ENCODE peak calls at places on chromosome 2, in nine cellular contexts. One of them, this sample, is unnamed.

GRCh38 chr2:85234879-85235278 is 92.9 kb downstream of the TGOLN2 start:
- DNase-seq in fibroblast of mammary gland: no peak
- DNase-seq in AG08395: no peak
- DNase-seq in mesendoderm: peak
- DNase-seq in A549: no peak
- DNase-seq in left colon: no peak
- DNase-seq in heart right ventricle: no peak
- DNase-seq in foreskin fibroblast: no peak
- DNase-seq in GM13976: no peak
- DNase-seq in this sample: no peak

GRCh38 chr2:109728809-109729208 is 65.3 kb upstream of the RGPD5 start:
- DNase-seq in A549: no peak
- DNase-seq in fibroblast of mammary gland: peak
- DNase-seq in foreskin fibroblast: peak
- DNase-seq in mesendoderm: no peak
- DNase-seq in heart right ventricle: no peak
- DNase-seq in AG08395: peak
- DNase-seq in GM13976: no peak
- DNase-seq in left colon: no peak
- DNase-seq in this sample: no peak

GRCh38 chr2:1867141-1867540 is 122.8 kb upstream of the PXDN start:
- DNase-seq in fibroblast of mammary gland: no peak
- DNase-seq in AG08395: no peak
- DNase-seq in left colon: no peak
- DNase-seq in A549: no peak
- DNase-seq in foreskin fibroblast: no peak
- DNase-seq in heart right ventricle: no peak
- DNase-seq in mesendoderm: no peak
- DNase-seq in GM13976: no peak
- DNase-seq in this sample: no peak

GRCh38 chr2:161208527-161209139 is 48.4 kb downstream of the TANK start:
- DNase-seq in AG08395: peak
- DNase-seq in foreskin fibroblast: peak
- DNase-seq in heart right ventricle: no peak
- DNase-seq in mesendoderm: peak
- DNase-seq in GM13976: no peak
- DNase-seq in A549: peak
- DNase-seq in left colon: no peak
- DNase-seq in fibroblast of mammary gland: peak
- DNase-seq in this sample: no peak

GRCh38 chr2:8125741-8126691 is 555.8 kb upstream of the ID2 start:
- DNase-seq in left colon: no peak
- DNase-seq in mesendoderm: no peak
- DNase-seq in foreskin fibroblast: peak
- DNase-seq in GM13976: no peak
- DNase-seq in heart right ventricle: peak
- DNase-seq in fibroblast of mammary gland: peak
- DNase-seq in AG08395: no peak
- DNase-seq in A549: no peak
- DNase-seq in this sample: no peak

GRCh38 chr2:168217920-168218319 is 29.5 kb downstream of the STK39 start:
- DNase-seq in fibroblast of mammary gland: no peak
- DNase-seq in GM13976: no peak
- DNase-seq in left colon: no peak
- DNase-seq in foreskin fibroblast: no peak
- DNase-seq in heart right ventricle: no peak
- DNase-seq in AG08395: no peak
- DNase-seq in mesendoderm: no peak
- DNase-seq in A549: no peak
- DNase-seq in this sample: no peak

GRCh38 chr2:46446871-46447568 is 32.3 kb upstream of the TMEM247 start:
- DNase-seq in left colon: no peak
- DNase-seq in AG08395: no peak
- DNase-seq in A549: no peak
- DNase-seq in foreskin fibroblast: peak
- DNase-seq in mesendoderm: no peak
- DNase-seq in fibroblast of mammary gland: peak
- DNase-seq in GM13976: no peak
- DNase-seq in heart right ventricle: no peak
- DNase-seq in this sample: no peak

GRCh38 chr2:40101076-40101688 is 322.1 kb upstream of the THUMPD2 start:
- DNase-seq in A549: no peak
- DNase-seq in GM13976: no peak
- DNase-seq in left colon: no peak
- DNase-seq in heart right ventricle: no peak
- DNase-seq in foreskin fibroblast: peak
- DNase-seq in mesendoderm: peak
- DNase-seq in fibroblast of mammary gland: peak
- DNase-seq in AG08395: peak
- DNase-seq in this sample: no peak

GRCh38 chr2:113876503-113877387 is 13.1 kb upstream of the ACTR3 start:
- DNase-seq in AG08395: no peak
- DNase-seq in foreskin fibroblast: no peak
- DNase-seq in GM13976: no peak
- DNase-seq in left colon: peak
- DNase-seq in A549: no peak
- DNase-seq in fibroblast of mammary gland: no peak
- DNase-seq in heart right ventricle: peak
- DNase-seq in mesendoderm: peak
- DNase-seq in this sample: peak

GRCh38 chr2:124798551-124798950 is 773.5 kb downstream of the CNTNAP5 start:
- DNase-seq in left colon: no peak
- DNase-seq in foreskin fibroblast: no peak
- DNase-seq in heart right ventricle: no peak
- DNase-seq in GM13976: no peak
- DNase-seq in fibroblast of mammary gland: no peak
- DNase-seq in mesendoderm: no peak
- DNase-seq in A549: no peak
- DNase-seq in AG08395: no peak
- DNase-seq in this sample: no peak

GRCh38 chr2:9618410-9618809 is 12.4 kb downstream of the YWHAQ start:
- DNase-seq in foreskin fibroblast: no peak
- DNase-seq in GM13976: no peak
- DNase-seq in AG08395: no peak
- DNase-seq in fibroblast of mammary gland: no peak
- DNase-seq in left colon: no peak
- DNase-seq in heart right ventricle: no peak
- DNase-seq in mesendoderm: no peak
- DNase-seq in A549: no peak
- DNase-seq in this sample: peak

GRCh38 chr2:43538034-43538670 is 57.7 kb downstream of the THADA start:
- DNase-seq in heart right ventricle: no peak
- DNase-seq in foreskin fibroblast: peak
- DNase-seq in GM13976: no peak
- DNase-seq in A549: no peak
- DNase-seq in left colon: no peak
- DNase-seq in AG08395: peak
- DNase-seq in fibroblast of mammary gland: peak
- DNase-seq in mesendoderm: no peak
- DNase-seq in this sample: no peak

GRCh38 chr2:212536385-212537310 is 2.0 kb downstream of the ERBB4 start:
- DNase-seq in A549: no peak
- DNase-seq in GM13976: no peak
- DNase-seq in mesendoderm: peak
- DNase-seq in foreskin fibroblast: peak
- DNase-seq in heart right ventricle: peak
- DNase-seq in fibroblast of mammary gland: no peak
- DNase-seq in left colon: peak
- DNase-seq in AG08395: no peak
- DNase-seq in this sample: no peak

GRCh38 chr2:40034801-40035200 is 255.7 kb upstream of the THUMPD2 start:
- DNase-seq in AG08395: no peak
- DNase-seq in left colon: no peak
- DNase-seq in GM13976: no peak
- DNase-seq in foreskin fibroblast: peak
- DNase-seq in heart right ventricle: no peak
- DNase-seq in A549: no peak
- DNase-seq in fibroblast of mammary gland: peak
- DNase-seq in mesendoderm: no peak
- DNase-seq in this sample: no peak

GRCh38 chr2:123870877-123871276 is 154.2 kb upstream of the CNTNAP5 start:
- DNase-seq in left colon: no peak
- DNase-seq in heart right ventricle: no peak
- DNase-seq in fibroblast of mammary gland: no peak
- DNase-seq in AG08395: no peak
- DNase-seq in foreskin fibroblast: no peak
- DNase-seq in mesendoderm: peak
- DNase-seq in GM13976: no peak
- DNase-seq in A549: no peak
- DNase-seq in this sample: no peak

GRCh38 chr2:176088048-176088936 is 4.2 kb upstream of the HOXD13 start:
- DNase-seq in A549: no peak
- DNase-seq in left colon: peak
- DNase-seq in heart right ventricle: peak
- DNase-seq in mesendoderm: peak
- DNase-seq in GM13976: peak
- DNase-seq in foreskin fibroblast: peak
- DNase-seq in fibroblast of mammary gland: peak
- DNase-seq in AG08395: peak
- DNase-seq in this sample: no peak

GRCh38 chr2:96895709-96896651 is 26.1 kb upstream of the SEMA4C start:
- DNase-seq in A549: no peak
- DNase-seq in AG08395: no peak
- DNase-seq in foreskin fibroblast: no peak
- DNase-seq in fibroblast of mammary gland: no peak
- DNase-seq in left colon: no peak
- DNase-seq in heart right ventricle: no peak
- DNase-seq in mesendoderm: no peak
- DNase-seq in GM13976: no peak
- DNase-seq in this sample: peak

GRCh38 chr2:223100061-223100511 is 48.1 kb downstream of the KCNE4 start:
- DNase-seq in fibroblast of mammary gland: peak
- DNase-seq in mesendoderm: peak
- DNase-seq in AG08395: peak
- DNase-seq in GM13976: no peak
- DNase-seq in heart right ventricle: peak
- DNase-seq in A549: no peak
- DNase-seq in foreskin fibroblast: peak
- DNase-seq in left colon: peak
- DNase-seq in this sample: no peak

GRCh38 chr2:231707625-231708049 is 688 bp upstream of the PTMA start:
- DNase-seq in left colon: no peak
- DNase-seq in foreskin fibroblast: peak
- DNase-seq in GM13976: no peak
- DNase-seq in heart right ventricle: no peak
- DNase-seq in mesendoderm: peak
- DNase-seq in fibroblast of mammary gland: peak
- DNase-seq in AG08395: no peak
- DNase-seq in A549: no peak
- DNase-seq in this sample: peak

GRCh38 chr2:102166189-102166845 is 20.5 kb upstream of the IL1RL2 start:
- DNase-seq in left colon: peak
- DNase-seq in mesendoderm: peak
- DNase-seq in foreskin fibroblast: peak
- DNase-seq in GM13976: no peak
- DNase-seq in AG08395: peak
- DNase-seq in heart right ventricle: no peak
- DNase-seq in A549: no peak
- DNase-seq in fibroblast of mammary gland: peak
- DNase-seq in this sample: peak

GRCh38 chr2:10329880-10330699 is 27.4 kb downstream of the HPCAL1 start:
- DNase-seq in fibroblast of mammary gland: peak
- DNase-seq in mesendoderm: peak
- DNase-seq in AG08395: peak
- DNase-seq in heart right ventricle: no peak
- DNase-seq in left colon: peak
- DNase-seq in A549: peak
- DNase-seq in GM13976: no peak
- DNase-seq in foreskin fibroblast: peak
- DNase-seq in this sample: peak